ENCODE peak calls at places on chromosomes 7 and 10, in nine cellular contexts. N is SJSA1; D is HAP-1; R is H1; E is kidney; M is heart right ventricle; W is hepatocyte; B is effector memory CD4-positive, alpha-beta T cell; G is stomach. Z is an unnamed sample.

GRCh38 chr10:35641430-35642015 is 573 bp downstream of the FZD8 start:
- DNase-seq in N (no peak), D (no peak), R (no peak), E (no peak), M (no peak), W (peak; percentile 65), B (no peak), G (peak; percentile 28), Z (no peak)

GRCh38 chr7:79281406-79281805 is 172.1 kb downstream of the MAGI2 start:
- DNase-seq in N (no peak), D (no peak), R (no peak), E (no peak), M (no peak), W (no peak), B (no peak), G (no peak), Z (no peak)

GRCh38 chr7:47180268-47180826 is 401.6 kb downstream of the TNS3 start:
- DNase-seq in N (peak; percentile 53), D (peak; percentile 21), R (no peak), E (no peak), M (peak; percentile 56), W (peak; percentile 80), B (no peak), G (peak; percentile 43), Z (no peak)

GRCh38 chr7:120898710-120899499 is 41.0 kb upstream of the TSPAN12 start:
- DNase-seq in N (no peak), D (no peak), R (no peak), E (no peak), M (no peak), W (no peak), B (no peak), G (no peak), Z (no peak)

GRCh38 chr10:71279590-71280170 is 39.4 kb upstream of the SLC29A3 start:
- DNase-seq in N (no peak), D (no peak), R (no peak), E (no peak), M (no peak), W (no peak), B (no peak), G (no peak), Z (no peak)

GRCh38 chr10:71480662-71481061 is 83.9 kb downstream of the CDH23 start:
- DNase-seq in N (no peak), D (no peak), R (no peak), E (no peak), M (no peak), W (no peak), B (no peak), G (no peak), Z (no peak)

GRCh38 chr7:44461387-44461786 is 29.1 kb downstream of the NUDCD3 start:
- DNase-seq in N (peak; percentile 5), D (no peak), R (no peak), E (no peak), M (no peak), W (no peak), B (peak; percentile 21), G (no peak), Z (no peak)

GRCh38 chr7:51236470-51237127 is 80.0 kb downstream of the COBL start:
- DNase-seq in N (no peak), D (no peak), R (no peak), E (no peak), M (no peak), W (no peak), B (no peak), G (no peak), Z (no peak)

GRCh38 chr7:157660971-157661610 is 324.3 kb downstream of the DNAJB6 start:
- DNase-seq in N (no peak), D (no peak), R (no peak), E (peak; percentile 41), M (no peak), W (no peak), B (no peak), G (no peak), Z (peak; percentile 52)

GRCh38 chr7:4642468-4643203 is 39.5 kb upstream of the FOXK1 start:
- DNase-seq in N (peak; percentile 20), D (no peak), R (no peak), E (peak; percentile 50), M (no peak), W (no peak), B (no peak), G (no peak), Z (no peak)

GRCh38 chr7:101605611-101606010 is 23.5 kb downstream of the MYL10 start:
- DNase-seq in N (no peak), D (no peak), R (no peak), E (no peak), M (no peak), W (no peak), B (no peak), G (no peak), Z (no peak)

GRCh38 chr7:29588212-29588611 is 24.6 kb downstream of the PRR15 start:
- DNase-seq in N (no peak), D (no peak), R (no peak), E (no peak), M (no peak), W (no peak), B (no peak), G (no peak), Z (no peak)

GRCh38 chr7:71165708-71166107 is 33.8 kb downstream of the GALNT17 start:
- DNase-seq in N (no peak), D (no peak), R (no peak), E (no peak), M (no peak), W (no peak), B (no peak), G (no peak), Z (no peak)

GRCh38 chr7:120600607-120601006 is 257.3 kb downstream of the TSPAN12 start:
- DNase-seq in N (no peak), D (no peak), R (no peak), E (no peak), M (no peak), W (no peak), B (no peak), G (no peak), Z (no peak)

GRCh38 chr10:306654-307185 is 171.5 kb downstream of the ZMYND11 start:
- DNase-seq in N (no peak), D (no peak), R (no peak), E (no peak), M (no peak), W (no peak), B (no peak), G (no peak), Z (no peak)

GRCh38 chr10:306007-306406 is 170.8 kb downstream of the ZMYND11 start:
- DNase-seq in N (no peak), D (no peak), R (no peak), E (no peak), M (no peak), W (no peak), B (no peak), G (no peak), Z (no peak)

GRCh38 chr10:308101-308500 is 172.8 kb downstream of the ZMYND11 start:
- DNase-seq in N (no peak), D (no peak), R (no peak), E (no peak), M (no peak), W (no peak), B (no peak), G (peak; percentile 34), Z (no peak)

GRCh38 chr10:308572-309085 is 173.4 kb downstream of the ZMYND11 start:
- DNase-seq in N (no peak), D (no peak), R (no peak), E (no peak), M (no peak), W (peak; percentile 28), B (no peak), G (no peak), Z (peak; percentile 54)

GRCh38 chr10:307659-308058 is 172.4 kb downstream of the ZMYND11 start:
- DNase-seq in N (no peak), D (no peak), R (no peak), E (no peak), M (no peak), W (no peak), B (no peak), G (no peak), Z (no peak)
- H3K4me1 ChIP-seq in N (no peaks in the 10 kb centered on the region), D (no peaks in the 10 kb centered on the region), R (no peaks in the 10 kb centered on the region), E (peaks cover 8% of the 10 kb centered on the region), M (no peaks in the 10 kb centered on the region), W (peaks cover 11% of the 10 kb centered on the region), B (no peaks in the 10 kb centered on the region), G (no peaks in the 10 kb centered on the region), Z (no peaks in the 10 kb centered on the region)

GRCh38 chr10:132539894-132540293 is 2.3 kb downstream of the INPP5A start:
- DNase-seq in N (peak; percentile 31), D (no peak), R (no peak), E (no peak), M (no peak), W (no peak), B (no peak), G (no peak), Z (peak; percentile 60)
- H3K4me1 ChIP-seq in N (peaks cover 41% of the 10 kb centered on the region), D (peaks cover 36% of the 10 kb centered on the region), R (no peaks in the 10 kb centered on the region), E (peaks cover 53% of the 10 kb centered on the region), M (peaks cover 69% of the 10 kb centered on the region), W (peaks cover 48% of the 10 kb centered on the region), B (peaks cover 45% of the 10 kb centered on the region), G (peaks cover 62% of the 10 kb centered on the region), Z (no peaks in the 10 kb centered on the region)

GRCh38 chr7:42167914-42168236 is 69.1 kb downstream of the GLI3 start:
- DNase-seq in N (no peak), D (no peak), R (no peak), E (no peak), M (no peak), W (no peak), B (no peak), G (no peak), Z (no peak)
- H3K4me1 ChIP-seq in N (no peaks in the 10 kb centered on the region), D (no peaks in the 10 kb centered on the region), R (no peaks in the 10 kb centered on the region), E (no peaks in the 10 kb centered on the region), M (no peaks in the 10 kb centered on the region), W (peaks cover 6% of the 10 kb centered on the region), B (no peaks in the 10 kb centered on the region), G (no peaks in the 10 kb centered on the region), Z (no peaks in the 10 kb centered on the region)

GRCh38 chr7:55568613-55569268 is 3.6 kb downstream of the VOPP1 start:
- DNase-seq in N (no peak), D (no peak), R (no peak), E (no peak), M (no peak), W (no peak), B (no peak), G (no peak), Z (no peak)

GRCh38 chr7:55569797-55570196 is 2.5 kb downstream of the VOPP1 start:
- DNase-seq in N (no peak), D (no peak), R (no peak), E (peak; percentile 53), M (no peak), W (no peak), B (peak; percentile 21), G (no peak), Z (no peak)

GRCh38 chr7:55570939-55571338 is 1.4 kb downstream of the VOPP1 start:
- DNase-seq in N (peak; percentile 83), D (peak; percentile 30), R (no peak), E (no peak), M (no peak), W (no peak), B (no peak), G (no peak), Z (no peak)

GRCh38 chr7:55570218-55570873 is 2.0 kb downstream of the VOPP1 start:
- DNase-seq in N (no peak), D (no peak), R (no peak), E (peak; percentile 37), M (no peak), W (no peak), B (no peak), G (no peak), Z (no peak)

DNA sequence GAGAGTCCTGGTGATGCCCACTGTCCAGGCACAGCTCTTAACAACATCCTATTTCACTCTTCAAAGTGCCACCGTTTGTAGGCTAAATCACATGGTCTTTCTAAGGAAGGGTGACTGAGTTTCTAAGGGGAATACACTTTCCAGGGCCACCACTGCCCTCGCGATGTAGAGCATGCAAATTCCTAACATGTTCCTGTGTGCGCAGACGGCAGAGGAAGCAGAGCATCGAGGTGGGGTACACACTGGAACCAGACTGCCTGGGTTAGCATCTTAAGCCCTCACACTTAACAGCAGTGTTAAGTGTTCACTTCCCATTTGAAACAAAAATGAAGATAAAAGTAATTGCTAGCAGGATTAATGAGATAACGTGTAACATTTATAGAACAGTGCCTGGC is 3.0 kb downstream of the VOPP1 start:
- DNase-seq in N (no peak), D (no peak), R (no peak), E (peak; percentile 51), M (no peak), W (no peak), B (no peak), G (no peak), Z (no peak)
- H3K4me1 ChIP-seq in N (peaks cover 60% of the 10 kb centered on the region), D (peaks cover 27% of the 10 kb centered on the region), R (peaks cover 30% of the 10 kb centered on the region), E (peaks cover 34% of the 10 kb centered on the region), M (peaks cover 62% of the 10 kb centered on the region), W (peaks cover 14% of the 10 kb centered on the region), B (peaks cover 53% of the 10 kb centered on the region), G (peaks cover 33% of the 10 kb centered on the region), Z (peaks cover 24% of the 10 kb centered on the region)